ENCODE peak calls at places on chromosomes 4 and X, in five cellular contexts. S is GM23338, X is GM12878, P is A549, G is K562. T is an unnamed sample.

GRCh38 chr4:7725951-7726350 is 213.7 kb downstream of the AFAP1 start:
- DNase-seq in X (no peak), G (no peak), S (no peak), P (no peak), T (no peak)

GRCh38 chr4:176002007-176002623 is 63.5 kb upstream of the WDR17 start:
- DNase-seq in G (no peak), X (no peak), P (peak; percentile 17), S (peak; percentile 78), T (no peak)

GRCh38 chr4:94889961-94890360 is 132.2 kb downstream of the BMPR1B start:
- DNase-seq in G (no peak), P (no peak), X (no peak), S (peak; percentile 25), T (no peak)

GRCh38 chrX:20173856-20174255 is 32.2 kb upstream of the EIF1AX start:
- DNase-seq in P (no peak), G (no peak), X (no peak), S (no peak), T (no peak)

GRCh38 chr4:145679991-145680455 is at the start of gene C4orf51:
- DNase-seq in X (no peak), P (peak; percentile 31), G (no peak), S (no peak), T (peak; percentile 10)

GRCh38 chr4:69484011-69484410 is 11.7 kb downstream of the UGT2B4 start:
- DNase-seq in X (no peak), G (no peak), P (no peak), S (no peak), T (no peak)

GRCh38 chr4:45284400-45285085 is 558.2 kb upstream of the GNPDA2 start:
- DNase-seq in S (no peak), P (no peak), G (no peak), X (no peak), T (no peak)

GRCh38 chrX:17154001-17154400 is 207.5 kb downstream of the REPS2 start:
- DNase-seq in P (no peak), G (no peak), X (no peak), S (no peak), T (no peak)

GRCh38 chr4:138034871-138035270 is 207.3 kb downstream of the SLC7A11 start:
- DNase-seq in X (no peak), S (no peak), G (peak; percentile 3), P (peak; percentile 40), T (no peak)

GRCh38 chrX:8721536-8721935 is 10.4 kb downstream of the ANOS1 start:
- DNase-seq in S (peak; percentile 52), X (no peak), P (no peak), G (no peak), T (no peak)

GRCh38 chr4:128574706-128575105 is 234.8 kb upstream of the JADE1 start:
- DNase-seq in G (peak; percentile 89), P (peak; percentile 93), X (peak; percentile 25), S (peak; percentile 95), T (peak; percentile 32)

GRCh38 chr4:15963001-15963451 is at the start of gene FGFBP2:
- DNase-seq in X (no peak), G (peak; percentile 8), P (peak; percentile 48), S (peak; percentile 84), T (peak; percentile 33)

GRCh38 chr4:158809611-158810486 is 41.0 kb downstream of the FNIP2 start:
- DNase-seq in P (peak; percentile 52), G (peak; percentile 53), S (no peak), X (peak; percentile 89), T (no peak)

DNA sequence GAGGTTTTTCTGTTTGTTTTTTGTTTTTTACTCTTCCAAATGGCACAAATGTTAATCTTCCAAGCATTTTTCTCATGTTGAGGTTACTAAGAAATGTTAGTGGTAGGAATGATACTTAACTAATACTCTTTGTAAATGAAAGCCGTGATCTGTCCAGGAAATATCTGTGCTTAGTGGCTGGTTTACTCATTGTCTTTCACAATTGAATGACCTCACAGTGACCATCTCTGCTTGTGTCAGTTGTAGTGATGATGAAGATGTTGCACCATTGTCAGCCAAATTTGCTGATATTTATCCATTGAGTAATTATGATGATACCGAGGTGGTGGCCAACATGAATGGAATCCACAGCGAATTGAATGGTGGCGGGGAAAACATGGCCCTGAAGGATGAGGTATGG is 93.5 kb downstream of the TNIP2 start:
- DNase-seq in G (no peak), S (no peak), P (peak; percentile 6), X (no peak), T (no peak)
- TF ChIP-seq JUNB in G (no peak), S (no peak), P (no peak), X (no peak), T (no peak)

GRCh38 chrX:5842601-5843000 is 386.1 kb downstream of the NLGN4X start:
- DNase-seq in G (no peak), P (no peak), X (no peak), S (no peak), T (no peak)
- H3K4me2 ChIP-seq in G (no peak overlapping the region), P (no peak overlapping the region), X (no peak overlapping the region), S (no peak overlapping the region), T (no peak overlapping the region)

DNA sequence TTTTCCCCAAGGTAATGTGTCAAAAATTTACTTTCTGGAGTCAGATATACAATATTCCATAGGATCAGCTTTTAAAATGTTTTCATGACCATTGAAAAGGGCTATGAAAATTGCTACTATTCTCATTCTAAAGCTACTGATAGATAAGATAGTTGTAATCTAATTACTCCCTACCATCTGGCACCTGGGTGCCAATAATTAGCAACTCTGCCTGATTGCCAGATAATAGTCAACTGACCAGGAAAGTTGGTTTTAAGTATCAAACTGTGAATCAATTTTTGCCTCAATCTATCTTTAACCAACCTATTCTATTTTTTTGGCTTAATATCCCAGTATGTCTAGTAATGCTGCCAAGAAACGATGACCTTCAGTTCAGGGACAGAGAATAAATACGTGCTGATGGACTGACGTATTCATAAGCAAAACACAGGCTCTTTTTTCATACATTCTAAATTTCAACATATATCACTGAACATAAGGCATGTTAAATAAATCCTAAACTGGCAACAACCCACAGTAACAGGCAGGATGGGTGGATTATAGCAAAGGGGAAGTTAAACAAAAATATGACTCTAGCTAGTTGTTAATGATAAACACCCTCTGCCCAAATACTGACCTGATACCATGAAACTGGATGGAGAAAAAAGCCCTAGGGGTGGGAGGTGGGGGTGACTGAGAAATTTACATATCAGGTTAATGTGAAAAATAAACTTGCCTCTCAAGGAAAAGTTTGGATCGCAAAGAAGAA is 18.2 kb downstream of the SH3RF1 start:
- DNase-seq in P (no peak), X (no peak), G (no peak), S (no peak), T (no peak)
- TF ChIP-seq JUNB in P (peak; percentile 19), X (no peak), G (no peak), S (no peak), T (no peak)

GRCh38 chr4:41160010-41160789 is 54.1 kb downstream of the APBB2 start:
- DNase-seq in G (no peak), P (peak; percentile 80), X (no peak), S (no peak), T (no peak)
- H3K4me2 ChIP-seq in G (no peak overlapping the region), P (peak overlapping the region; percentile 66), X (no peak overlapping the region), S (no peak overlapping the region), T (no peak overlapping the region)

DNA sequence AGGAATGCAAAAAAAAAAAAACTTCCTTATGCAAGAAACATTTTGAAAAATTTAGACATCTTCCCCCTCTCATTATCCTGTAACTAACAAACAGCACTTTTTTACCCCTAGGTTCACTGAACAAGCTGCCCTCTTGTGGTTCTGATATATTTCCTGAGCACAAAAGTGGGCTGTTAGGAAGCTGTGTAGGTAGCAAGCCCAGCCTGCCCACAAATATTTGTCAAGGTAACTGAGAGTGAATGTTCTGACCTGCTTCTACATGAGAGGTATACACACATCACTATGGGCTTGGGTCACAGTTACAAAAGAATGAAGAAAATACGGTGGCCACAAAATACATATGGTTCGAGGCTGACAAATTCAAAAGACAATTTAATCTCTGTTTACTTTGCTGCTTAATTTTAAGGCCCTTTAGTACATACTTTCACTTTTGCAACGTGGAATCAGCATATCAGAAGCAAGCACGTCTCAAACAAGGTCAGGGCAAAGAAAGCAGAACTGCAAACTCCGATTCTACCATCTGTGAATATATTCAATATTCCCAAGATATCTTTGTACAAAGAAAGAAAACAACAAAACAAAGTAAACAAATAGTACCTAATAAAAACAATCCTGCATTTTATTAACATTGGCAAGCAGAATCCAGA is 78.6 kb downstream of the RBM47 start:
- DNase-seq in G (peak; percentile 63), S (peak; percentile 55), P (peak; percentile 50), X (peak; percentile 76), T (peak; percentile 54)
- TF ChIP-seq JUNB in G (no peak), S (no peak), P (no peak), X (no peak), T (no peak)